ENCODE peak calls at places on chromosomes 3 and 15, in four cellular contexts. One of them, this sample, is unnamed.

GRCh38 chr3:129278970-129279906 is 568 bp downstream of the HMCES start:
- DNase-seq in stimulated activated CD4-positive, alpha-beta T cell treated with anti-CD3 and anti-CD28 coated beads, Interleukin-4, amount 100 ng/mL, for 24 hours: peak; percentile 63
- DNase-seq in NCI-H774: no peak
- DNase-seq in CD4-positive, alpha-beta T cell: peak; percentile 18
- DNase-seq in this sample: peak; percentile 6

GRCh38 chr3:94909726-94910125 is 846.9 kb downstream of the NSUN3 start:
- DNase-seq in stimulated activated CD4-positive, alpha-beta T cell treated with anti-CD3 and anti-CD28 coated beads, Interleukin-4, amount 100 ng/mL, for 24 hours: no peak
- DNase-seq in NCI-H774: no peak
- DNase-seq in CD4-positive, alpha-beta T cell: no peak
- DNase-seq in this sample: no peak

GRCh38 chr3:44932986-44933944 is 42.7 kb downstream of the ZDHHC3 start:
- DNase-seq in stimulated activated CD4-positive, alpha-beta T cell treated with anti-CD3 and anti-CD28 coated beads, Interleukin-4, amount 100 ng/mL, for 24 hours: no peak
- DNase-seq in NCI-H774: no peak
- DNase-seq in CD4-positive, alpha-beta T cell: no peak
- DNase-seq in this sample: no peak

GRCh38 chr3:57158316-57158715 is 6.8 kb downstream of the IL17RD start:
- DNase-seq in CD4-positive, alpha-beta T cell: no peak
- DNase-seq in stimulated activated CD4-positive, alpha-beta T cell treated with anti-CD3 and anti-CD28 coated beads, Interleukin-4, amount 100 ng/mL, for 24 hours: no peak
- DNase-seq in NCI-H774: no peak
- DNase-seq in this sample: no peak

GRCh38 chr3:50486219-50486888 is 17.1 kb downstream of the CACNA2D2 start:
- DNase-seq in NCI-H774: no peak
- DNase-seq in stimulated activated CD4-positive, alpha-beta T cell treated with anti-CD3 and anti-CD28 coated beads, Interleukin-4, amount 100 ng/mL, for 24 hours: no peak
- DNase-seq in CD4-positive, alpha-beta T cell: no peak
- DNase-seq in this sample: no peak

GRCh38 chr15:89426500-89426899 is 69.9 kb downstream of the RHCG start:
- DNase-seq in NCI-H774: no peak
- DNase-seq in stimulated activated CD4-positive, alpha-beta T cell treated with anti-CD3 and anti-CD28 coated beads, Interleukin-4, amount 100 ng/mL, for 24 hours: no peak
- DNase-seq in CD4-positive, alpha-beta T cell: no peak
- DNase-seq in this sample: no peak

GRCh38 chr3:42829083-42829627 is 19.9 kb downstream of the ACKR2 start:
- DNase-seq in CD4-positive, alpha-beta T cell: no peak
- DNase-seq in NCI-H774: no peak
- DNase-seq in stimulated activated CD4-positive, alpha-beta T cell treated with anti-CD3 and anti-CD28 coated beads, Interleukin-4, amount 100 ng/mL, for 24 hours: no peak
- DNase-seq in this sample: no peak

GRCh38 chr3:195129644-195130492 is 141.1 kb downstream of the XXYLT1 start:
- DNase-seq in stimulated activated CD4-positive, alpha-beta T cell treated with anti-CD3 and anti-CD28 coated beads, Interleukin-4, amount 100 ng/mL, for 24 hours: peak; percentile 60
- DNase-seq in NCI-H774: no peak
- DNase-seq in CD4-positive, alpha-beta T cell: no peak
- DNase-seq in this sample: no peak

GRCh38 chr3:197580253-197580691 is 24.5 kb upstream of the BDH1 start:
- DNase-seq in NCI-H774: no peak
- DNase-seq in CD4-positive, alpha-beta T cell: no peak
- DNase-seq in stimulated activated CD4-positive, alpha-beta T cell treated with anti-CD3 and anti-CD28 coated beads, Interleukin-4, amount 100 ng/mL, for 24 hours: no peak
- DNase-seq in this sample: no peak

GRCh38 chr3:14906355-14906960 is 40.9 kb upstream of the NR2C2 start:
- DNase-seq in CD4-positive, alpha-beta T cell: no peak
- DNase-seq in NCI-H774: no peak
- DNase-seq in stimulated activated CD4-positive, alpha-beta T cell treated with anti-CD3 and anti-CD28 coated beads, Interleukin-4, amount 100 ng/mL, for 24 hours: no peak
- DNase-seq in this sample: no peak

GRCh38 chr3:13414040-13414729 is 5.9 kb downstream of the NUP210 start:
- DNase-seq in CD4-positive, alpha-beta T cell: peak; percentile 57
- DNase-seq in NCI-H774: no peak
- DNase-seq in stimulated activated CD4-positive, alpha-beta T cell treated with anti-CD3 and anti-CD28 coated beads, Interleukin-4, amount 100 ng/mL, for 24 hours: peak; percentile 60
- DNase-seq in this sample: no peak

GRCh38 chr3:113111308-113111707 is 100.0 kb upstream of the BOC start:
- DNase-seq in stimulated activated CD4-positive, alpha-beta T cell treated with anti-CD3 and anti-CD28 coated beads, Interleukin-4, amount 100 ng/mL, for 24 hours: peak; percentile 10
- DNase-seq in CD4-positive, alpha-beta T cell: no peak
- DNase-seq in NCI-H774: no peak
- DNase-seq in this sample: no peak

This sample was measured in DMS153.